ENCODE peak calls at places on chromosomes 4 and X, in nine cellular contexts. X, Q, G, Y, C, M, T, D and L are unnamed samples.
A peak's percentile ranks its signal among the peaks of the same experiment; 100 is the strongest.

GRCh38 chr4:185015108-185015507 is 3.2 kb upstream of the HELT start:
- DNase-seq in C (no peak), X (no peak), M (no peak), Y (peak; percentile 13), G (no peak), Q (no peak), D (peak; percentile 44), T (no peak), L (no peak)

GRCh38 chr4:13562876-13563275 is 18.6 kb upstream of the NKX3-2 start:
- DNase-seq in M (no peak), G (no peak), T (no peak), D (no peak), X (no peak), C (no peak), Q (no peak), Y (no peak), L (no peak)

GRCh38 chr4:119050501-119051090 is 85.0 kb upstream of the MYOZ2 start:
- DNase-seq in Y (no peak), M (no peak), C (no peak), X (no peak), Q (no peak), D (no peak), G (no peak), T (no peak), L (no peak)

GRCh38 chrX:81305240-81305639 is 103.3 kb downstream of the SH3BGRL start:
- DNase-seq in Y (no peak), T (no peak), Q (no peak), X (no peak), D (no peak), M (no peak), G (no peak), C (no peak), L (no peak)

GRCh38 chrX:41137589-41137988 is 52.3 kb downstream of the USP9X start:
- DNase-seq in X (no peak), C (no peak), G (no peak), Q (no peak), T (no peak), D (peak; percentile 20), M (no peak), Y (no peak), L (no peak)

GRCh38 chr4:66073961-66074360 is 403.7 kb upstream of the EPHA5 start:
- DNase-seq in D (no peak), G (no peak), Y (no peak), C (no peak), X (no peak), M (no peak), Q (no peak), T (no peak), L (no peak)

GRCh38 chr4:147157860-147158701 is 212.4 kb upstream of the TTC29 start:
- DNase-seq in G (no peak), T (peak; percentile 78), X (peak; percentile 30), M (peak; percentile 68), C (peak; percentile 37), Q (no peak), Y (peak; percentile 68), D (peak; percentile 43), L (no peak)

GRCh38 chr4:47835489-47835888 is 2.4 kb downstream of the CORIN start:
- DNase-seq in X (no peak), Q (no peak), D (no peak), Y (no peak), M (peak; percentile 44), C (no peak), G (no peak), T (peak; percentile 16), L (no peak)

GRCh38 chr4:102223461-102223860 is 121.8 kb downstream of the SLC39A8 start:
- DNase-seq in Q (no peak), M (no peak), Y (no peak), D (no peak), T (no peak), X (no peak), G (no peak), C (no peak), L (no peak)

GRCh38 chr4:98055800-98056501 is 87.3 kb downstream of the STPG2 start:
- DNase-seq in D (no peak), M (peak; percentile 44), X (no peak), Q (no peak), T (no peak), Y (no peak), C (no peak), G (no peak), L (no peak)

GRCh38 chr4:8910822-8911310 is 39.2 kb upstream of the HMX1 start:
- DNase-seq in X (no peak), D (no peak), Q (no peak), T (peak; percentile 55), C (no peak), G (no peak), M (peak; percentile 25), Y (no peak), L (no peak)

GRCh38 chr4:34046580-34046979 is 2197.7 kb downstream of the ARAP2 start:
- DNase-seq in G (no peak), D (peak; percentile 52), Y (no peak), Q (no peak), C (peak; percentile 11), X (no peak), M (no peak), T (no peak), L (no peak)

GRCh38 chr4:117311215-117311614 is 225.8 kb upstream of the TRAM1L1 start:
- DNase-seq in T (no peak), D (no peak), X (no peak), G (no peak), Y (no peak), Q (no peak), C (no peak), M (no peak), L (no peak)

GRCh38 chrX:112470551-112470950 is 209.2 kb downstream of the LHFPL1 start:
- DNase-seq in D (no peak), Y (no peak), X (no peak), Q (no peak), T (peak; percentile 2), C (no peak), M (no peak), G (no peak), L (no peak)

GRCh38 chr4:95833652-95834276 is 6.1 kb upstream of the PDHA2 start:
- DNase-seq in D (no peak), T (no peak), Y (no peak), Q (no peak), X (no peak), C (no peak), M (no peak), G (no peak), L (no peak)

GRCh38 chr4:10094841-10095240 is 21.8 kb downstream of the WDR1 start:
- DNase-seq in M (no peak), Y (no peak), T (no peak), G (no peak), X (no peak), Q (no peak), C (no peak), D (no peak), L (no peak)

GRCh38 chrX:101385795-101386541 is at the start of gene BTK:
- DNase-seq in M (no peak), C (no peak), T (no peak), X (no peak), Q (no peak), D (no peak), G (no peak), Y (no peak), L (no peak)

GRCh38 chr4:158538176-158538575 is 16.5 kb downstream of the RXFP1 start:
- DNase-seq in Q (no peak), X (no peak), C (no peak), Y (no peak), M (no peak), T (no peak), G (no peak), D (no peak), L (no peak)

GRCh38 chr4:88378691-88379559 is at the start of gene HERC6:
- DNase-seq in Q (peak; percentile 49), M (peak; percentile 87), T (peak; percentile 77), Y (peak; percentile 90), X (peak; percentile 80), G (peak; percentile 60), D (peak; percentile 88), C (peak; percentile 71), L (peak; percentile 81)

GRCh38 chr4:111662496-111662895 is 482.8 kb upstream of the FAM241A start:
- DNase-seq in D (no peak), Q (no peak), T (no peak), G (no peak), M (no peak), Y (no peak), C (no peak), X (no peak), L (no peak)

GRCh38 chrX:54529166-54529558 is 857 bp upstream of the GNL3L start:
- DNase-seq in D (no peak), G (no peak), T (no peak), M (no peak), Y (peak; percentile 36), Q (no peak), C (no peak), X (no peak), L (no peak)

GRCh38 chr4:128566688-128567087 is 242.8 kb upstream of the JADE1 start:
- DNase-seq in Y (no peak), M (no peak), C (peak; percentile 10), G (no peak), X (no peak), Q (no peak), T (no peak), D (no peak), L (no peak)

GRCh38 chrX:102964941-102965340 is 27.9 kb downstream of the RAB40AL start:
- DNase-seq in Y (no peak), M (no peak), G (no peak), X (no peak), D (no peak), Q (no peak), C (no peak), T (no peak), L (no peak)

GRCh38 chrX:1224954-1225353 is 12.5 kb upstream of the CRLF2 start:
- DNase-seq in X (no peak), C (no peak), G (no peak), M (peak; percentile 49), D (no peak), T (no peak), Y (peak; percentile 29), Q (no peak), L (peak; percentile 20)

GRCh38 chr4:67912051-67912450 is 28.2 kb upstream of the TMPRSS11D start:
- DNase-seq in T (no peak), X (no peak), D (no peak), C (no peak), G (no peak), Y (no peak), Q (no peak), M (no peak), L (no peak)